ENCODE peak calls at places on chromosomes 7 and 10, in nine cellular contexts. V, O, H, B, Z, N, Y, A and Q are unnamed samples. For H3K4me1, the result is how much of the 10 kb centered on the place peaks cover.

GRCh38 chr10:36725581-36726520 is 399.5 kb upstream of the ANKRD30A start:
- DNase-seq in A (no peak), O (peak), Z (peak), H (peak), N (no peak), B (no peak), V (no peak), Y (no peak), Q (no peak)

GRCh38 chr7:24763303-24763901 is 6.1 kb upstream of the GSDME start:
- DNase-seq in Y (no peak), H (no peak), B (no peak), Z (no peak), N (no peak), V (no peak), O (no peak), A (no peak), Q (no peak)

GRCh38 chr10:106913294-106913693 is 251.2 kb downstream of the SORCS1 start:
- DNase-seq in Z (no peak), B (no peak), V (no peak), H (peak), A (no peak), Y (no peak), O (no peak), N (no peak), Q (no peak)

GRCh38 chr7:6430271-6430940 is 17.3 kb downstream of the DAGLB start:
- DNase-seq in A (no peak), O (no peak), B (no peak), N (no peak), Z (no peak), Y (no peak), V (no peak), H (peak), Q (no peak)

GRCh38 chr10:58641708-58642107 is 129.0 kb downstream of the BICC1 start:
- DNase-seq in V (no peak), H (peak), O (peak), Z (no peak), Y (no peak), N (no peak), A (no peak), B (no peak), Q (no peak)

GRCh38 chr10:79162861-79163662 is 94.3 kb downstream of the ZMIZ1 start:
- DNase-seq in N (no peak), B (no peak), Y (no peak), A (no peak), O (peak), H (no peak), Z (no peak), V (no peak), Q (no peak)

GRCh38 chr10:129494740-129495139 is 27.7 kb downstream of the MGMT start:
- DNase-seq in Z (no peak), O (no peak), B (no peak), H (peak), V (no peak), N (no peak), Y (no peak), A (no peak), Q (no peak)

GRCh38 chr10:97612386-97612785 is 20.9 kb downstream of the MORN4 start:
- DNase-seq in A (no peak), H (peak), N (no peak), V (peak), Y (no peak), B (no peak), O (peak), Z (no peak), Q (peak)

GRCh38 chr10:78341953-78342614 is 308.4 kb downstream of the RPS24 start:
- DNase-seq in V (no peak), A (no peak), Y (no peak), H (no peak), Z (no peak), N (no peak), B (peak), O (no peak), Q (no peak)

GRCh38 chr7:1355568-1356340 is 103.5 kb downstream of the MICALL2 start:
- DNase-seq in Y (no peak), N (no peak), A (peak), H (no peak), O (no peak), Z (peak), B (peak), V (peak), Q (no peak)

GRCh38 chr7:125876436-125876835 is 946.8 kb upstream of the POT1 start:
- DNase-seq in N (no peak), B (no peak), Z (no peak), A (no peak), Y (no peak), O (no peak), V (no peak), H (no peak), Q (no peak)
- H3K4me1 ChIP-seq in N (under half), B (under half), Z (under half), A (under half), Y (under half), O (under half), V (under half), H (under half), Q (under half)

DNA sequence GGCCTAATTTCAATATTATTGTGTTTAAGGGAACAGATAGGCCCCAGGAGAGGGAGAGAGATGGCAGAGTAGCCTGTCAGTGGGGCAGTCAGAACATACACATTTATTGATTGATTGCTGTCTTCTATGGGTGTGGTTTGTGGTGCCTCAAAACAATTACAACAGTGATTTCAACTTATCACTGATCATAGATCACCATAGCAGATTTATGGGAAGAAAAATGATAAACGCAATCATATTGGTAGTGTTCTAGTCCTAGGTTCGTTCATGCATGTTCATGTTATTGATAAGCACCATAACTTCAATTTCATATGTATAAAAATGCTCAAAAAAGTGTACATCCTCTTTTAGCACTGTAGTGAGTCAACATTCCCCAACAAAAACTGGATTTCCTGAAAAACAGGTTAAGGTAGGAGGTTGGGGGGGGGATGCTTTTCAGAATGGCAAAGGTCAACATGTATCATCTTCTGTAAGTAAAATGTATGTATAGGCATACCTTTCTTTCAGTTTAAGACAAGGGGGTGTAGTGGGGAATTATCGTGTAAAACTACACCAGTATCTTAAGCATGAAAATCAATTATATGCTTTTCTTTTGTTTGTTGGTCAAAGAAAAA is 1.0 kb upstream of the TNKS2 start:
- DNase-seq in O (peak), Y (no peak), A (no peak), H (no peak), Z (no peak), V (no peak), B (no peak), N (no peak), Q (no peak)
- H3K27ac ChIP-seq in O (peak), Y (peak), A (peak), H (peak), Z (peak), V (peak), B (peak), N (peak), Q (peak)

GRCh38 chr7:150308575-150308974 is 14.6 kb upstream of the LRRC61 start:
- DNase-seq in N (no peak), Z (no peak), H (no peak), O (no peak), A (no peak), Y (no peak), B (no peak), V (no peak), Q (no peak)
- H3K4me1 ChIP-seq in N (under half), Z (under half), H (under half), O (under half), A (under half), Y (under half), B (under half), V (under half), Q (under half)

DNA sequence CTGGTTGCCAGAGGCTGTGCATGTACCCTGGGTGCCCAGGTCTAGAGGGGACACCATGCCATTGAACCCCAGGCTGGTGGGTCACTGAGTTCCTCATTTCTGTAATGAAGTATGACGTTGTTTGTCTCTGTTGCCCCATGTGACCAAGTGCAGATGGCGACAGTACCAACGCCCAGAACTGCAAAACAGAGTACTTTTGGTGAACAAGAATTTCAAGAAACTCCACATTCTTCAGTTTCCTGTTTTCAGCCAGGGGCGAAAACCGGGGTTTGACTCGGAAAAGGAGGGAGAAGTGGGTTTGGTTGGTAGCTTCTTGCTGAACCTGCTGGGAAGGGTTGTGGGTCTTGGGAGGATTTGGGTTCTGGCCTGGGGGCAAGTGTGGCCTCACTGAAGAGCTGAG is 18.2 kb downstream of the CYP17A1 start:
- DNase-seq in B (peak), Y (no peak), H (no peak), A (peak), O (peak), V (no peak), Z (peak), N (no peak), Q (no peak)
- H3K27ac ChIP-seq in B (no peak), Y (no peak), H (no peak), A (peak), O (no peak), V (peak), Z (no peak), N (no peak), Q (no peak)

GRCh38 chr7:55539380-55539779 is 32.9 kb downstream of the VOPP1 start:
- DNase-seq in H (peak), B (no peak), A (no peak), Z (no peak), Y (no peak), V (no peak), N (no peak), O (no peak), Q (no peak)

GRCh38 chr7:55536619-55537457 is 35.5 kb downstream of the VOPP1 start:
- DNase-seq in H (no peak), B (no peak), Z (peak), A (no peak), O (no peak), Y (no peak), V (no peak), N (no peak), Q (no peak)

GRCh38 chr7:55535637-55536016 is 36.7 kb downstream of the VOPP1 start:
- DNase-seq in Z (no peak), O (no peak), V (no peak), Y (no peak), N (no peak), B (no peak), A (no peak), H (no peak), Q (no peak)

GRCh38 chr7:55538538-55538937 is 33.8 kb downstream of the VOPP1 start:
- DNase-seq in H (no peak), Y (no peak), N (no peak), O (peak), V (no peak), A (no peak), Z (no peak), B (no peak), Q (no peak)

GRCh38 chr7:55537458-55537825 is 34.9 kb downstream of the VOPP1 start:
- DNase-seq in A (no peak), Y (no peak), H (no peak), B (no peak), Z (no peak), V (no peak), O (no peak), N (no peak), Q (no peak)
- H3K4me1 ChIP-seq in A (half or more), Y (half or more), H (half or more), B (under half), Z (under half), V (under half), O (under half), N (half or more), Q (half or more)

GRCh38 chr7:93043393-93043985 is 74.3 kb downstream of the SAMD9 start:
- DNase-seq in H (peak), A (no peak), Z (no peak), V (no peak), O (no peak), B (no peak), Y (no peak), N (no peak), Q (peak)
- H3K27ac ChIP-seq in H (no peak), A (no peak), Z (no peak), V (no peak), O (no peak), B (no peak), Y (no peak), N (no peak), Q (no peak)

GRCh38 chr10:71746344-71747037 is 26.8 kb downstream of the VSIR start:
- DNase-seq in B (peak), A (peak), N (no peak), H (peak), V (no peak), Z (no peak), O (no peak), Y (no peak), Q (no peak)
- H3K4me1 ChIP-seq in B (half or more), A (half or more), N (half or more), H (under half), V (under half), Z (under half), O (under half), Y (under half), Q (half or more)